ENCODE peak calls at places on chromosomes 12 and 14, in seven cellular contexts. S, O, J, Z, H, D and Q are unnamed samples.

GRCh38 chr14:86954623-86955022 is 1038.4 kb downstream of the GALC start:
- DNase-seq in O (no peak), D (no peak), Z (no peak), H (no peak), J (no peak), S (no peak), Q (no peak)

GRCh38 chr12:68086019-68086603 is 73.4 kb downstream of the IFNG start:
- DNase-seq in D (no peak), J (no peak), Z (no peak), H (no peak), O (no peak), S (no peak), Q (no peak)

GRCh38 chr14:33061667-33062325 is 123.1 kb downstream of the NPAS3 start:
- DNase-seq in J (no peak), H (no peak), S (no peak), Z (no peak), O (no peak), D (no peak), Q (no peak)

GRCh38 chr12:89351489-89352241 is 636 bp downstream of the DUSP6 start:
- DNase-seq in S (peak; percentile 93), J (peak; percentile 47), O (peak; percentile 47), H (peak; percentile 65), Z (no peak), D (peak; percentile 82), Q (peak; percentile 70)

GRCh38 chr12:116644806-116645205 is 85.6 kb downstream of the MAP1LC3B2 start:
- DNase-seq in S (no peak), O (no peak), Z (no peak), H (no peak), J (no peak), D (no peak), Q (no peak)

GRCh38 chr12:85955127-85955526 is 81.0 kb downstream of the NTS start:
- DNase-seq in Z (no peak), D (no peak), H (no peak), S (no peak), O (no peak), J (no peak), Q (no peak)

GRCh38 chr14:100864206-100864605 is 38.3 kb downstream of the MEG3 start:
- DNase-seq in D (peak; percentile 60), J (no peak), Z (no peak), H (peak; percentile 53), S (peak; percentile 39), O (no peak), Q (no peak)

GRCh38 chr12:40515041-40515825 is 177.0 kb upstream of the CNTN1 start:
- DNase-seq in H (no peak), J (no peak), Z (no peak), S (no peak), O (no peak), D (no peak), Q (no peak)

GRCh38 chr14:60965402-60965801 is 15.5 kb downstream of the TRMT5 start:
- DNase-seq in Z (no peak), O (no peak), S (no peak), J (no peak), H (no peak), D (no peak), Q (peak; percentile 29)

GRCh38 chr14:54251356-54251755 is 145.5 kb upstream of the CDKN3 start:
- DNase-seq in D (no peak), Z (no peak), J (peak; percentile 66), O (no peak), H (no peak), S (no peak), Q (no peak)

GRCh38 chr12:613996-614726 is 49.1 kb downstream of the NINJ2 start:
- DNase-seq in S (no peak), J (peak; percentile 35), Z (peak; percentile 31), O (peak; percentile 21), H (no peak), D (no peak), Q (peak; percentile 30)

GRCh38 chr12:124550123-124551089 is 17.0 kb downstream of the NCOR2 start:
- DNase-seq in S (peak; percentile 75), Z (no peak), J (no peak), O (no peak), H (no peak), D (no peak), Q (no peak)

GRCh38 chr12:125155366-125155765 is 90.1 kb downstream of the AACS start:
- DNase-seq in H (no peak), S (no peak), Z (no peak), D (peak; percentile 23), J (no peak), O (no peak), Q (no peak)

GRCh38 chr14:56131004-56131864 is 13.0 kb downstream of the PELI2 start:
- DNase-seq in J (no peak), S (no peak), D (no peak), H (no peak), Z (no peak), O (no peak), Q (no peak)
- TF ChIP-seq POLR2A in J (no peak), S (no peak), D (no peak), H (no peak), Z (no peak), O (no peak), Q (no peak)

DNA sequence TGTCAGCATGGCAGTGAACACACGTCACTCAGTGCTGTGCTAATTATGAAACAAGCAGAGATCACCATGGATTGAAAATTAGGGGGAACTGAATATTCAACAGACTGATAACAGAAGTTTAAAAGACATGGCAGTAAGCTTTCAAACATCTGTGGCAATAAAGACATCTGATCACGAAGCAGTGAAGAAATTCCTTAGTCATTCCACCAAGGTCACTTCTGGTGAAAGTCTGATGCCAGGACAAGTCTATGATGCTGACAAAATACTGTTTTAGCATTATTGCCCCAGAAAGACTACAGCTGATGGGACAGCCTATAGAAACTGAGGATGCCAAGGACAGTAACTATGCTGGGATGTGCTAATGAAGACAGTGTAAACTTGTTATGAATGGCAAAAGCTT is 126.9 kb upstream of the RBM19 start:
- DNase-seq in H (no peak), D (no peak), S (no peak), J (no peak), Z (no peak), O (no peak), Q (no peak)
- TF ChIP-seq POLR2A in H (no peak), D (no peak), S (no peak), J (no peak), Z (no peak), O (no peak), Q (no peak)

GRCh38 chr14:103519043-103519836 is 3.4 kb downstream of the CKB start:
- DNase-seq in H (peak; percentile 65), J (peak; percentile 43), Z (no peak), S (peak; percentile 69), O (no peak), D (no peak), Q (peak; percentile 53)
- TF ChIP-seq POLR2A in H (no peak), J (no peak), Z (no peak), S (no peak), O (no peak), D (no peak), Q (no peak)

DNA sequence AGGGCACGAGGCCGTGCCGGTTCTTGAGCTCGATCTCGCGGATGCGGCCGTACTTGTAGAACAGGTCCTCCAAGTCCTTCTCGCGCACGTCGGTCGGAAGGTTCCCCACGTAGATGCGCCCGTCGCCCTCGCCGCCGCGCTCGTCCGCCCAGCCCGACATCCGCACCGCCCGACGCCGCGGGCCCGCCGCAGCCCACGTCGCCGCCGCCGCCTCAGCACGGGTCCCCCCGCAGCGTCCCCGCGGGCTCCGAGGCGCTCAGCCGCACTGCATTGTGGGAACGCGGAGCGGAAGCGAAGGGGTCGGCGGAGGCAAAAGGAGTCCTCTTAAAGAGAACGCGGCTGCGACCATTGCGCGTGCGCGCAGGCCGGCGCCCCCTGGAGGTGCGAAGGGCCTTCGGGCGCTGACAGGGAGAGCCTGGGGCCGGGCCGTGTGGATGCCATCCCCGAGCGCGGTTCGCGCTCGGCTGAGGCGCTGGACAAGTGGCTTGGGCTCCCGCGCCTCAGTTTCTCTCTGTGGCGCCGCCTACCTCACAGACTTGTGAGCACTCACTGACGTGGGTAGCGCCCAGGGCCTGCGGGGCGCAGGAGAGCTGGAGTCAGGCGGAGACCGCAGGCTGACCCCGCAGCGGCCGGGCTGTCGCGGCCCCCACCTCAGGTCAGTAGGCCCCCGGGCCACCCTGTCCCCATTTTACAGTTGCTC is at the start of gene SRSF9:
- DNase-seq in Z (peak; percentile 90), O (peak; percentile 96), S (peak; percentile 100), D (peak; percentile 98), H (peak; percentile 97), J (peak; percentile 96), Q (peak; percentile 99)
- TF ChIP-seq POLR2A in Z (peak; percentile 72), O (peak; percentile 51), S (peak; percentile 28), D (peak; percentile 46), H (peak; percentile 82), J (no peak), Q (peak; percentile 88)

GRCh38 chr14:59333235-59333634 is 131.9 kb downstream of the GPR135 start:
- DNase-seq in S (no peak), Z (no peak), J (no peak), O (no peak), D (no peak), H (no peak), Q (no peak)

GRCh38 chr14:59330455-59330854 is 134.7 kb downstream of the GPR135 start:
- DNase-seq in H (no peak), J (no peak), S (no peak), O (peak; percentile 33), Z (no peak), D (no peak), Q (no peak)

GRCh38 chr14:59332727-59333126 is 132.5 kb downstream of the GPR135 start:
- DNase-seq in H (no peak), Z (no peak), S (no peak), D (no peak), O (no peak), J (no peak), Q (no peak)

GRCh38 chr14:59333668-59334067 is 131.5 kb downstream of the GPR135 start:
- DNase-seq in S (no peak), D (no peak), Z (peak; percentile 40), O (no peak), J (no peak), H (no peak), Q (no peak)

DNA sequence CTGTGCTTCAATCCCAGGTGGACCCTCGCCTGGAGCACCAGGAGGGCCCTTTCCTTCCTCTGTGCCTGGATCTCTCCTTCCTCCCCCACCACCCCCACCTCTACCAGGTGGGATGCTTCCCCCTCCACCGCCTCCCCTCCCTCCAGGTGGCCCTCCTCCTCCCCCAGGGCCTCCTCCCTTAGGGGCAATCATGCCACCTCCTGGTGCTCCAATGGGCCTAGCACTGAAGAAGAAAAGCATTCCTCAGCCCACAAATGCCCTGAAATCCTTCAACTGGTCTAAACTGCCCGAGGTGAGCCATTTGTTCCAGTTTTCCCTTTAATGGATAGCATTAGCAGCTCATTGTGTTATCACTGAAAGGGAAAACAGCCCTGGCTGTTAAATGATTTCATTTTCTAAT is 134.0 kb downstream of the GPR135 start:
- DNase-seq in J (no peak), O (no peak), Z (no peak), S (no peak), H (no peak), D (no peak), Q (no peak)
- TF ChIP-seq POLR2A in J (no peak), O (no peak), Z (no peak), S (no peak), H (no peak), D (no peak), Q (no peak)